ENCODE peak calls at places on chromosomes 16 and 17, in six cellular contexts. B is uterus, T is heart left ventricle, Y is stomach, M is adrenal gland, I is thoracic aorta. H is an unnamed sample.
A peak's percentile ranks its signal among the peaks of the same experiment; 100 is the strongest.

GRCh38 chr17:57517519-57518342 is 227.4 kb downstream of the CCDC182 start:
- DNase-seq in B (no peak), T (no peak), Y (no peak), M (no peak), I (no peak), H (no peak)

GRCh38 chr17:28597606-28598383 is 1.0 kb downstream of the SPAG5 start:
- DNase-seq in B (no peak), T (no peak), Y (no peak), M (no peak), I (no peak), H (no peak)

GRCh38 chr17:70920416-70920815 is 751.1 kb downstream of the KCNJ2 start:
- DNase-seq in B (no peak), T (no peak), Y (no peak), M (no peak), I (no peak), H (no peak)

GRCh38 chr17:72113751-72114150 is 7.1 kb upstream of the SOX9 start:
- DNase-seq in B (no peak), T (peak; percentile 36), Y (no peak), M (no peak), I (no peak), H (no peak)

GRCh38 chr16:2663553-2664521 is 18.5 kb upstream of the KCTD5 start:
- DNase-seq in B (no peak), T (no peak), Y (no peak), M (no peak), I (no peak), H (peak; percentile 84)

GRCh38 chr17:7627250-7628121 is at the start of gene SAT2:
- DNase-seq in B (peak; percentile 96), T (peak; percentile 97), Y (peak; percentile 93), M (peak; percentile 95), I (peak; percentile 80), H (peak; percentile 75)

GRCh38 chr17:3723556-3724372 is at the start of gene HASPIN:
- DNase-seq in B (peak; percentile 91), T (peak; percentile 91), Y (peak; percentile 93), M (peak; percentile 95), I (peak; percentile 47), H (peak; percentile 92)

GRCh38 chr17:16374129-16374528 is 6.8 kb upstream of the UBB start:
- DNase-seq in B (no peak), T (no peak), Y (no peak), M (no peak), I (peak; percentile 31), H (no peak)

GRCh38 chr17:65594585-65594940 is 33.1 kb upstream of the AXIN2 start:
- DNase-seq in B (no peak), T (no peak), Y (no peak), M (no peak), I (no peak), H (no peak)

GRCh38 chr16:85627102-85627834 is 14.1 kb downstream of the GSE1 start:
- DNase-seq in B (no peak), T (no peak), Y (no peak), M (no peak), I (no peak), H (no peak)

GRCh38 chr16:85627835-85628556 is 14.9 kb downstream of the GSE1 start:
- DNase-seq in B (no peak), T (peak; percentile 64), Y (no peak), M (no peak), I (no peak), H (no peak)

GRCh38 chr16:85629853-85630252 is 16.7 kb downstream of the GSE1 start:
- DNase-seq in B (no peak), T (no peak), Y (no peak), M (no peak), I (no peak), H (no peak)

GRCh38 chr16:85629326-85629725 is 16.2 kb downstream of the GSE1 start:
- DNase-seq in B (no peak), T (no peak), Y (no peak), M (no peak), I (no peak), H (no peak)

DNA sequence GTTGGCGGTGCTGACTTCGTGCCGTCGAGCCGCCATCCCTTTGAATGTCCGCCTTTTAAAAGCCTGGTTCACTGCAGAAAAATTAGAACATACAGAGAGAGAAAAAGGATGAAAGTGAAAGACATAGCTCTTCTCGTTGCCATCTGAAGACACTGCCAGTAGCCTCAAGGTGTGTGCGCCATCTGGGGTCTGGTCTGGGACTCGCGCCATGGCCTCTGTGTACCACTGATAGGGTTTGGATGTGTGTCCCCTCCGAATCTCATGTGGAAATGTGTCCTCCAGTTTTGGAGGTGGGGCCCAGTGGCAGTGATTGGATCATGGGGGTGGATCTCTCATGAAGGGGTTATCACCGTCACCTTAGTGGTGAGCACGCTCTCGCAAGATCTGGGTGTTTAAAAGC is 15.5 kb downstream of the GSE1 start:
- DNase-seq in B (no peak), T (no peak), Y (no peak), M (no peak), I (no peak), H (peak; percentile 7)
- H3K4me1 ChIP-seq in B (peaks cover 10% of the 10 kb centered on the region), T (peaks cover 67% of the 10 kb centered on the region), Y (peaks cover 71% of the 10 kb centered on the region), M (peaks cover 50% of the 10 kb centered on the region), I (peaks cover 15% of the 10 kb centered on the region), H (no peaks in the 10 kb centered on the region)

GRCh38 chr17:5077781-5078105 is 524 bp upstream of the ZFP3 start:
- DNase-seq in B (no peak), T (no peak), Y (no peak), M (no peak), I (no peak), H (no peak)
- H3K4me3 ChIP-seq in B (peak overlapping the region; percentile 77), T (peak overlapping the region; percentile 81), Y (peak overlapping the region; percentile 94), M (peak overlapping the region; percentile 68), I (peak overlapping the region; percentile 83), H (peak overlapping the region; percentile 88)

DNA sequence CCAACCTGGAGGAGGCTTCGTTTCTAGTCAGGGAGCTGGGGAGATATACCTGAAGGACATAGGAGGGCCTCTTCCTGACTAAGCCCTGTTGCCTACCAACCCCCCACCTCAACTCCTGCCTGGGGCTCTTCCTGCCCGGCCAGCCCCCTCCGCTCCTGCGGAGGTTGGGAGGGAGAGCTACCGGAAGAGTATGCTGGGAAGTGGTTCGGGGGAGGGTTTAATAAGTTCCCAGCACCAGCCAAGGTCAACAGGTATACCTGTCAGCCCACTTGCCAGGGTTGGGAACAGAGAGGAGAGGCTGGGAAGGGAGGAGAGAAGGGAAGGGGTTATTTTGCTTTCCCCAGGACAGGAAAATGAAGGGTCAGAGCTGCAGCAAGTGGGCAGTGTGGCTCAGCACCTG is 4.7 kb downstream of the PPP1R1B start:
- DNase-seq in B (no peak), T (no peak), Y (no peak), M (no peak), I (no peak), H (no peak)
- H3K27ac ChIP-seq in B (no peak overlapping the region), T (no peak overlapping the region), Y (no peak overlapping the region), M (no peak overlapping the region), I (no peak overlapping the region), H (no peak overlapping the region)

GRCh38 chr17:43034623-43035293 is 9.7 kb downstream of the RND2 start:
- DNase-seq in B (no peak), T (no peak), Y (no peak), M (no peak), I (no peak), H (no peak)
- H3K4me1 ChIP-seq in B (no peaks in the 10 kb centered on the region), T (no peaks in the 10 kb centered on the region), Y (no peaks in the 10 kb centered on the region), M (no peaks in the 10 kb centered on the region), I (no peaks in the 10 kb centered on the region), H (no peaks in the 10 kb centered on the region)

GRCh38 chr16:10577305-10578202 is 2.8 kb downstream of the EMP2 start:
- DNase-seq in B (no peak), T (peak; percentile 64), Y (no peak), M (no peak), I (no peak), H (no peak)
- H3K4me3 ChIP-seq in B (peak overlapping the region; percentile 97), T (peak overlapping the region; percentile 95), Y (peak overlapping the region; percentile 79), M (no peak overlapping the region), I (peak overlapping the region; percentile 100), H (no peak overlapping the region)

GRCh38 chr17:349666-350065 is 2.9 kb downstream of the RPH3AL start:
- DNase-seq in B (no peak), T (no peak), Y (no peak), M (no peak), I (no peak), H (no peak)

GRCh38 chr17:350706-351435 is 1.7 kb downstream of the RPH3AL start:
- DNase-seq in B (peak; percentile 75), T (peak; percentile 91), Y (peak; percentile 76), M (peak; percentile 77), I (no peak), H (no peak)

GRCh38 chr17:352421-353212 is at the start of gene RPH3AL:
- DNase-seq in B (no peak), T (peak; percentile 64), Y (peak; percentile 88), M (no peak), I (no peak), H (no peak)

GRCh38 chr17:351875-352420 is 659 bp downstream of the RPH3AL start:
- DNase-seq in B (no peak), T (no peak), Y (no peak), M (no peak), I (no peak), H (no peak)

GRCh38 chr17:351436-351713 is 1.2 kb downstream of the RPH3AL start:
- DNase-seq in B (no peak), T (no peak), Y (no peak), M (no peak), I (no peak), H (no peak)
- H3K27ac ChIP-seq in B (peak overlapping the region; percentile 79), T (peak overlapping the region; percentile 92), Y (peak overlapping the region; percentile 90), M (peak overlapping the region; percentile 65), I (no peak overlapping the region), H (no peak overlapping the region)

GRCh38 chr16:11976850-11977205 is 294 bp downstream of the SNX29 start:
- DNase-seq in B (no peak), T (no peak), Y (no peak), M (peak; percentile 21), I (no peak), H (no peak)

GRCh38 chr16:11978080-11978479 is 1.5 kb downstream of the SNX29 start:
- DNase-seq in B (no peak), T (no peak), Y (no peak), M (no peak), I (no peak), H (no peak)

GRCh38 chr16:11977206-11978041 is 890 bp downstream of the SNX29 start:
- DNase-seq in B (peak; percentile 42), T (peak; percentile 14), Y (no peak), M (no peak), I (no peak), H (no peak)

GRCh38 chr16:11985250-11985649 is 8.7 kb downstream of the SNX29 start:
- DNase-seq in B (no peak), T (no peak), Y (no peak), M (no peak), I (no peak), H (no peak)

GRCh38 chr16:11980167-11980844 is 3.8 kb downstream of the SNX29 start:
- DNase-seq in B (no peak), T (no peak), Y (no peak), M (no peak), I (no peak), H (no peak)
- H3K4me1 ChIP-seq in B (peaks cover 7% of the 10 kb centered on the region), T (peaks cover 23% of the 10 kb centered on the region), Y (peaks cover 21% of the 10 kb centered on the region), M (peaks cover 21% of the 10 kb centered on the region), I (peaks cover 25% of the 10 kb centered on the region), H (peaks cover 23% of the 10 kb centered on the region)